ENCODE peak calls at places on chromosomes 5 and 9, in eight cellular contexts. W, N, Z, G, B, D, O and R are unnamed samples.

GRCh38 chr9:105636331-105636730 is 25.9 kb upstream of the TAL2 start:
- DNase-seq in W (no peak), N (no peak), Z (no peak), G (no peak), B (no peak), D (no peak), O (no peak), R (no peak)

GRCh38 chr9:126376311-126376902 is 49.8 kb downstream of the MVB12B start:
- DNase-seq in W (no peak), N (no peak), Z (no peak), G (no peak), B (no peak), D (no peak), O (peak), R (no peak)

GRCh38 chr5:67672633-67673032 is 476.0 kb upstream of the CD180 start:
- DNase-seq in W (no peak), N (no peak), Z (no peak), G (no peak), B (no peak), D (peak), O (no peak), R (no peak)

GRCh38 chr9:121709798-121710197 is 58.4 kb downstream of the DAB2IP start:
- DNase-seq in W (no peak), N (no peak), Z (peak), G (no peak), B (no peak), D (no peak), O (no peak), R (no peak)

GRCh38 chr5:134549714-134550113 is 24.2 kb downstream of the JADE2 start:
- DNase-seq in W (no peak), N (no peak), Z (no peak), G (no peak), B (no peak), D (peak), O (no peak), R (no peak)

GRCh38 chr5:119270955-119271757 is 84.7 kb upstream of the TNFAIP8 start:
- DNase-seq in W (no peak), N (no peak), Z (no peak), G (no peak), B (peak), D (no peak), O (no peak), R (no peak)

GRCh38 chr9:84139296-84140100 is 158.9 kb downstream of the RMI1 start:
- DNase-seq in W (no peak), N (no peak), Z (no peak), G (no peak), B (peak), D (peak), O (peak), R (no peak)

GRCh38 chr5:165999693-166000092 is 2291.8 kb upstream of the WWC1 start:
- DNase-seq in W (no peak), N (no peak), Z (no peak), G (no peak), B (no peak), D (no peak), O (no peak), R (no peak)

GRCh38 chr9:137266589-137267453 is 10.7 kb upstream of the TOR4A start:
- DNase-seq in W (no peak), N (no peak), Z (no peak), G (no peak), B (no peak), D (no peak), O (no peak), R (no peak)

GRCh38 chr9:127975376-127976315 is 5.1 kb downstream of the EEIG1 start:
- DNase-seq in W (no peak), N (no peak), Z (peak), G (no peak), B (no peak), D (no peak), O (no peak), R (no peak)

GRCh38 chr9:97958812-97959511 is 21.0 kb upstream of the HEMGN start:
- DNase-seq in W (no peak), N (no peak), Z (no peak), G (no peak), B (no peak), D (peak), O (no peak), R (no peak)

GRCh38 chr9:85521331-85522197 is 220.2 kb downstream of the AGTPBP1 start:
- DNase-seq in W (no peak), N (no peak), Z (peak), G (no peak), B (no peak), D (no peak), O (no peak), R (no peak)

GRCh38 chr9:20065076-20065475 is 276.2 kb upstream of the SLC24A2 start:
- DNase-seq in W (no peak), N (no peak), Z (no peak), G (no peak), B (no peak), D (no peak), O (no peak), R (no peak)

GRCh38 chr9:81814794-81815464 is 113.3 kb upstream of the SPATA31D4 start:
- DNase-seq in W (no peak), N (no peak), Z (no peak), G (peak), B (no peak), D (peak), O (no peak), R (peak)

GRCh38 chr5:56812110-56812509 is 3.2 kb upstream of the MAP3K1 start:
- DNase-seq in W (no peak), N (no peak), Z (no peak), G (no peak), B (no peak), D (no peak), O (no peak), R (no peak)

GRCh38 chr5:131634666-131634995 is 398 bp downstream of the RAPGEF6 start:
- DNase-seq in W (peak), N (peak), Z (no peak), G (peak), B (peak), D (peak), O (no peak), R (peak)
- TF ChIP-seq CTCF in W (no peak), N (no peak), Z (peak), G (peak), B (peak), D (no peak), O (no peak), R (no peak)

GRCh38 chr5:151243564-151243963 is 9.4 kb upstream of the GM2A start:
- DNase-seq in W (no peak), N (no peak), Z (no peak), G (no peak), B (no peak), D (no peak), O (no peak), R (no peak)
- H3K4me3 ChIP-seq in W (no peak), N (no peak), Z (no peak), G (no peak), B (no peak), D (no peak), O (no peak), R (no peak)

DNA sequence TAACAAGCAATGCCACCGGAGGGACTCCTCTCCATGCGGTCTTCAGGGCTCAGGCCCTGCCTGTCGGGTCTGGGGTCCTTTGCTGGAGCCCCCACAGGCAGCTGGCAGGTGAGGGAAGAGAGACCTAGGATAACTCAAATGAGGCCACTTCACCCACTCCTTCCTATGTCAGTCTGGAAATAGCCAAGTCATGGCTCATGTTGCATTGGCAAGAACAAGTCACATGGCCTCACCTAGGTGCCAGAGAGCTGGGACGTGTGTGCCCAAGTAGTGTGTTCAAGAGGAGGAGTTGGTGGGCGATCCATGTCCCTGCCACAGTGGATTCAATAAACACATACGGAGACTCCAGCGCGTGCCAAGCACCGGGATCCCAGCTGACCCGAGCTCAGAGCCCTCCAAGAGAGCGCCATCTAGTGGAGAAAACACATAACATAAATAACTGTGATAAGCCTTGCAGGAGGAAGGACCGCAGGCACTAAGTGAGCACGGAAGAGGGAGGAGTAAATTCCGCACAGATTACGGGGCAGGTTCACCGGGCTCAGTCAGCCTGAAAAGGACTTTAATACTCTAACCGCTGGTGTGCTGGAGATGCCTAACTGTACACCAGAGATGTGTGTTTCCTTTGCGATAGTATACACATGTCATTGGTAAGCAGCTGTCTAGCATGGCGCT is 580.8 kb downstream of the CCDC171 start:
- DNase-seq in W (peak), N (no peak), Z (peak), G (peak), B (no peak), D (peak), O (peak), R (no peak)
- TF ChIP-seq CTCF in W (peak), N (peak), Z (peak), G (peak), B (no peak), D (peak), O (no peak), R (peak)

GRCh38 chr5:160188968-160189319 is 40.4 kb upstream of the FABP6 start:
- DNase-seq in W (no peak), N (no peak), Z (no peak), G (no peak), B (no peak), D (no peak), O (no peak), R (no peak)

GRCh38 chr5:160185954-160186353 is 43.4 kb upstream of the FABP6 start:
- DNase-seq in W (no peak), N (no peak), Z (no peak), G (no peak), B (no peak), D (no peak), O (no peak), R (no peak)

GRCh38 chr5:160186480-160186879 is 42.8 kb upstream of the FABP6 start:
- DNase-seq in W (no peak), N (no peak), Z (no peak), G (no peak), B (no peak), D (no peak), O (no peak), R (no peak)

GRCh38 chr5:160187091-160187490 is 42.2 kb upstream of the FABP6 start:
- DNase-seq in W (no peak), N (no peak), Z (no peak), G (no peak), B (no peak), D (no peak), O (no peak), R (no peak)

DNA sequence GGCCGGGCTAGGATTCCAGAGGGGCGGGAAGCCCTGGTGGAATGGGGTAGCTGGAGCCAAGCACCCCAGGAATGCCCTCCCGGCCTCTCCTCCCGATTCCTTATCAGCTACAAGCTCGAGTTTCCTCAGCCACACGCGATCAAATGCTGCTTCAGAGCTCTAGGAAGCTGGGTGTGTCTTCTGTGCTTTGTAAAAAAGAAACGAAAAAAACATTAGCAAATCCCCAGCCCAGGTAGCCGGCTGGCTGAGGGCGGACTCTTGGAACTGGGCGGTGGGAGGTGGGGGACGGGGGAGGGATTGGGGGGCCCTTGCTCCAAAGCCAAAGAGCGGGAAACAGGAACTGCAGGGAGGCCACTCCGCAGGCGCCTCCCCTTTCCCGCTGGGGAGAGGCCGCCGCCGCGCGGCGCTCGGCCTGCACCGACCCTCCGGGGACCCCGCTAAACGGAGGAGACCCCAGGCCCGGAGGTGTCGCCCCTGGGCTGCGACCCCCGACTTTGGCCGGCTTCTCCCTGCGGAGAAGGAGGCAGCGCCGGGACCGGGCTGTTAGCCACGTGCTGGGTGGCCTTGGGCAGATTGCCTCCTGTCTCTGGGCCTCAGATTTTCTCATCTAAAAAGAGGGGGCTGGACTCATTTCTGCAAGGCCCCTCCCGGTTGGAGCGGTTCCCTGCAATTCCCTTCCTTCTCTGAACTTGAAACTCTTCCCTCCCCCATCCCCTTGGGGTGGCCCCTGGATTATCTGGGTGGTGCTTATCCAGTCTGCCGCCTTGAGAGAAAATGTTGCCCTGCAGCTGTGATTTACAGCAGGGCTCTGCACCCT is 40.9 kb upstream of the FABP6 start:
- DNase-seq in W (peak), N (no peak), Z (peak), G (peak), B (peak), D (peak), O (peak), R (peak)
- H3K4me3 ChIP-seq in W (peak), N (peak), Z (peak), G (peak), B (peak), D (no peak), O (no peak), R (peak)

DNA sequence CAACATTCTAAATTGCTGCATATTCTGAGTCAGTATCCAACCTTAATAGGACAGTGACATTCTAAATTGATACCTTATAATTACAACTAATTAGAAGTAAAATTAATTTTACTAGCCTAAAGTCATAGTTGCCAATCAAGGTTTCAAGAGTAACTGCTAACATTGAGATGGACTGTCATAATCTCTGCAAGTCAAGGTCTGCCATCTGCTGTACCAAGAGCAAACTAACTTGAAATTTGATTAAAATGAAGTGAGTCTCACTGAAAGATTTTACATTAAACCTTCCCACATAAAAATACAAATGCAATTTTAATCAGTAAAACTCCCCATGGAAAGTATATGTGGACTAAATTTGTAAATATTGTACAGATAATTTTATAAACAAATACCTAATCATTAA is 235.3 kb downstream of the PRDM9 start:
- DNase-seq in W (no peak), N (no peak), Z (no peak), G (no peak), B (no peak), D (no peak), O (no peak), R (no peak)
- TF ChIP-seq CTCF in W (peak), N (no peak), Z (peak), G (no peak), B (no peak), D (no peak), O (no peak), R (no peak)

GRCh38 chr5:164934039-164934438 is 1428.6 kb downstream of the MAT2B start:
- DNase-seq in W (no peak), N (no peak), Z (no peak), G (no peak), B (no peak), D (no peak), O (no peak), R (peak)
- H3K4me3 ChIP-seq in W (no peak), N (no peak), Z (no peak), G (no peak), B (no peak), D (no peak), O (no peak), R (no peak)

GRCh38 chr5:172485511-172486202 is 31.3 kb upstream of the SH3PXD2B start:
- DNase-seq in W (no peak), N (no peak), Z (no peak), G (no peak), B (no peak), D (no peak), O (no peak), R (no peak)
- TF ChIP-seq CTCF in W (no peak), N (no peak), Z (no peak), G (no peak), B (no peak), D (no peak), O (no peak), R (no peak)

GRCh38 chr5:128782446-128782845 is 182.8 kb upstream of the SLC27A6 start:
- DNase-seq in W (no peak), N (peak), Z (peak), G (no peak), B (peak), D (peak), O (peak), R (no peak)

GRCh38 chr5:128775537-128775936 is 189.8 kb upstream of the SLC27A6 start:
- DNase-seq in W (no peak), N (no peak), Z (no peak), G (no peak), B (no peak), D (peak), O (no peak), R (no peak)

GRCh38 chr5:128774605-128775004 is 190.7 kb upstream of the SLC27A6 start:
- DNase-seq in W (no peak), N (no peak), Z (no peak), G (no peak), B (peak), D (peak), O (no peak), R (no peak)

GRCh38 chr5:128777052-128777451 is 188.2 kb upstream of the SLC27A6 start:
- DNase-seq in W (no peak), N (no peak), Z (no peak), G (no peak), B (no peak), D (no peak), O (no peak), R (no peak)

DNA sequence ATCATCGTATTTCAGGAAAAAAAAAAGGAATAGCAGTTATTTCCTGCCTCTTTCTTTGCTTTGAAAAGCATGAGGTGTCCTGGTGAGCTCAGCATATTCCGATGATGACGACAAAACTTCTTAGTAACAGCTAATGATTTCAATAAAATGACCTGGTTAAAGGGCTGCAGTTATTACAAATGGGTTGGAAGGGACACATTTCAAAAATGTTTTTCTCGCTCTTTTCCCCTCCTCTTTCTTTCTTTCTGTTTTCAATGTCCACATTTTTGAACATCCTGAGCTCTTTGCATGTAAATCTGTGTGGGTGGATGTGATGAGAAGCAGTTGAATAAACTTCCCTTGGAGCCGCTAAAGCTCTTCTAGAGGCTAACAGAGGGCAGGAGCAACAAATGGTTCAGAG is 186.8 kb upstream of the SLC27A6 start:
- DNase-seq in W (no peak), N (no peak), Z (no peak), G (no peak), B (no peak), D (peak), O (no peak), R (no peak)
- H3K4me3 ChIP-seq in W (no peak), N (no peak), Z (no peak), G (no peak), B (no peak), D (peak), O (no peak), R (no peak)

GRCh38 chr5:147996379-147996778 is 67.4 kb upstream of the SPINK5 start:
- DNase-seq in W (no peak), N (no peak), Z (no peak), G (no peak), B (no peak), D (no peak), O (no peak), R (no peak)
- TF ChIP-seq CTCF in W (no peak), N (no peak), Z (no peak), G (no peak), B (no peak), D (no peak), O (no peak), R (no peak)

DNA sequence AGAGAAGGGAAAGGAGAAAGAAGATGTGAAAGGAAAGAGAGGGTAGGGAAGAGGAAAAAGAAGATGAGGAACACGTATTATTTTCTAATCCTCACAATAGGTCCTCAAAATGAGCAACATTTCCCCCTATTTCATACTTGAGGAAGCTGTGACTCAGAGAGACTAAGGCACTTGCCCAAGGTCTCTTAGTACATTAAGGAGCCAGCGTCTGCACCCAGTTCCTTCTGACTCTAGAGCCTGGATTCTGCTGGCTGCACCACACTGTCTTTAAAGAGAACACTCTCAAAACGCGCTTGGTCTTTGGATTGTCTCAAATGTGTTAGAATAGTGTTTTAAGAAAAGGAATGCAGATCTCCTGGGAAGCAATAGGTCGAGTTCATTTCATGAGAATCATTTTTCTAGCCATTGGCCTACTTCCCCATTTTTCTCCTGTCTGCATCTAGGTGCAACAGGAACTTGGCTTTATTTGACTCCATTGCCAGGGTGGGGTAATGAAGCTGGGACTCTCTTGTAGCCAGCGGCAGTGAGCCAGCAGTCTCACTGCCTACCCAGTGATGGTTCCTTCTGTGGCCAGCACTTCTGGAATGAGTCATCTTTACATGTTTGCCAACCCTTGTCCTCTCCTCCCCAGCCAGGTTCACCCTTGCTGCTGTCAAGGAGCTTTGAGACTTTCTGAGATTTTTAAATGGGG is 82.6 kb downstream of the DOCK8 start:
- DNase-seq in W (peak), N (no peak), Z (peak), G (no peak), B (peak), D (no peak), O (no peak), R (no peak)
- H3K4me3 ChIP-seq in W (no peak), N (peak), Z (no peak), G (no peak), B (no peak), D (no peak), O (no peak), R (no peak)